ENCODE peak calls at places on chromosomes 6 and 20, in nine cellular contexts. One of them, this sample, is unnamed.

GRCh38 chr20:25570148-25570530 is 15.2 kb downstream of the NINL start:
- DNase-seq in pancreas: no peak
- DNase-seq in stimulated activated CD4-positive, alpha-beta T cell treated with anti-CD3 and anti-CD28 coated beads, Interleukin-15, amount 100 ng/mL, for 1 hour: no peak
- DNase-seq in AG08395: no peak
- DNase-seq in AG08396: no peak
- DNase-seq in neural crest cell: no peak
- DNase-seq in effector CD4-positive, alpha-beta T cell: no peak
- DNase-seq in COR-L47: no peak
- DNase-seq in germinal center: no peak
- DNase-seq in this sample: no peak

GRCh38 chr6:134669531-134669930 is 280.4 kb downstream of the ALDH8A1 start:
- DNase-seq in germinal center: no peak
- DNase-seq in pancreas: no peak
- DNase-seq in AG08396: no peak
- DNase-seq in COR-L47: no peak
- DNase-seq in neural crest cell: no peak
- DNase-seq in stimulated activated CD4-positive, alpha-beta T cell treated with anti-CD3 and anti-CD28 coated beads, Interleukin-15, amount 100 ng/mL, for 1 hour: no peak
- DNase-seq in AG08395: no peak
- DNase-seq in effector CD4-positive, alpha-beta T cell: no peak
- DNase-seq in this sample: no peak

GRCh38 chr20:52965819-52966218 is 6.3 kb upstream of the TSHZ2 start:
- DNase-seq in pancreas: no peak
- DNase-seq in AG08395: no peak
- DNase-seq in stimulated activated CD4-positive, alpha-beta T cell treated with anti-CD3 and anti-CD28 coated beads, Interleukin-15, amount 100 ng/mL, for 1 hour: no peak
- DNase-seq in germinal center: no peak
- DNase-seq in COR-L47: no peak
- DNase-seq in AG08396: no peak
- DNase-seq in neural crest cell: no peak
- DNase-seq in effector CD4-positive, alpha-beta T cell: no peak
- DNase-seq in this sample: no peak

GRCh38 chr6:149904661-149905370 is 6.9 kb upstream of the RAET1E start:
- DNase-seq in AG08395: no peak
- DNase-seq in stimulated activated CD4-positive, alpha-beta T cell treated with anti-CD3 and anti-CD28 coated beads, Interleukin-15, amount 100 ng/mL, for 1 hour: no peak
- DNase-seq in effector CD4-positive, alpha-beta T cell: no peak
- DNase-seq in germinal center: no peak
- DNase-seq in pancreas: no peak
- DNase-seq in neural crest cell: no peak
- DNase-seq in AG08396: no peak
- DNase-seq in COR-L47: no peak
- DNase-seq in this sample: no peak

GRCh38 chr6:108966236-108966635 is 118.0 kb downstream of the ARMC2 start:
- DNase-seq in germinal center: no peak
- DNase-seq in pancreas: no peak
- DNase-seq in AG08395: no peak
- DNase-seq in stimulated activated CD4-positive, alpha-beta T cell treated with anti-CD3 and anti-CD28 coated beads, Interleukin-15, amount 100 ng/mL, for 1 hour: no peak
- DNase-seq in effector CD4-positive, alpha-beta T cell: no peak
- DNase-seq in AG08396: no peak
- DNase-seq in neural crest cell: no peak
- DNase-seq in COR-L47: no peak
- DNase-seq in this sample: no peak

GRCh38 chr20:49247169-49247734 is 28.0 kb downstream of the DDX27 start:
- DNase-seq in germinal center: no peak
- DNase-seq in stimulated activated CD4-positive, alpha-beta T cell treated with anti-CD3 and anti-CD28 coated beads, Interleukin-15, amount 100 ng/mL, for 1 hour: no peak
- DNase-seq in AG08395: no peak
- DNase-seq in pancreas: no peak
- DNase-seq in effector CD4-positive, alpha-beta T cell: no peak
- DNase-seq in COR-L47: no peak
- DNase-seq in neural crest cell: no peak
- DNase-seq in AG08396: no peak
- DNase-seq in this sample: no peak

GRCh38 chr6:36830577-36830976 is 8.7 kb downstream of the CPNE5 start:
- DNase-seq in COR-L47: no peak
- DNase-seq in effector CD4-positive, alpha-beta T cell: no peak
- DNase-seq in neural crest cell: no peak
- DNase-seq in AG08396: no peak
- DNase-seq in pancreas: no peak
- DNase-seq in germinal center: no peak
- DNase-seq in AG08395: no peak
- DNase-seq in stimulated activated CD4-positive, alpha-beta T cell treated with anti-CD3 and anti-CD28 coated beads, Interleukin-15, amount 100 ng/mL, for 1 hour: no peak
- DNase-seq in this sample: no peak

GRCh38 chr6:42762950-42763349 is 17.0 kb upstream of the TBCC start:
- DNase-seq in AG08396: no peak
- DNase-seq in stimulated activated CD4-positive, alpha-beta T cell treated with anti-CD3 and anti-CD28 coated beads, Interleukin-15, amount 100 ng/mL, for 1 hour: no peak
- DNase-seq in effector CD4-positive, alpha-beta T cell: no peak
- DNase-seq in AG08395: no peak
- DNase-seq in pancreas: no peak
- DNase-seq in COR-L47: no peak
- DNase-seq in neural crest cell: no peak
- DNase-seq in germinal center: no peak
- DNase-seq in this sample: no peak

GRCh38 chr6:45704056-45704790 is 311.4 kb downstream of the CLIC5 start:
- DNase-seq in AG08395: no peak
- DNase-seq in neural crest cell: no peak
- DNase-seq in COR-L47: no peak
- DNase-seq in stimulated activated CD4-positive, alpha-beta T cell treated with anti-CD3 and anti-CD28 coated beads, Interleukin-15, amount 100 ng/mL, for 1 hour: no peak
- DNase-seq in effector CD4-positive, alpha-beta T cell: no peak
- DNase-seq in germinal center: no peak
- DNase-seq in AG08396: no peak
- DNase-seq in pancreas: no peak
- DNase-seq in this sample: no peak

GRCh38 chr6:6057442-6058053 is 50.8 kb upstream of the NRN1 start:
- DNase-seq in germinal center: peak
- DNase-seq in AG08395: peak
- DNase-seq in pancreas: no peak
- DNase-seq in stimulated activated CD4-positive, alpha-beta T cell treated with anti-CD3 and anti-CD28 coated beads, Interleukin-15, amount 100 ng/mL, for 1 hour: no peak
- DNase-seq in effector CD4-positive, alpha-beta T cell: no peak
- DNase-seq in neural crest cell: no peak
- DNase-seq in AG08396: no peak
- DNase-seq in COR-L47: peak
- DNase-seq in this sample: no peak

GRCh38 chr20:38061109-38061508 is 27.6 kb downstream of the RPRD1B start:
- DNase-seq in AG08396: no peak
- DNase-seq in stimulated activated CD4-positive, alpha-beta T cell treated with anti-CD3 and anti-CD28 coated beads, Interleukin-15, amount 100 ng/mL, for 1 hour: no peak
- DNase-seq in neural crest cell: no peak
- DNase-seq in germinal center: no peak
- DNase-seq in AG08395: no peak
- DNase-seq in COR-L47: no peak
- DNase-seq in pancreas: no peak
- DNase-seq in effector CD4-positive, alpha-beta T cell: no peak
- DNase-seq in this sample: no peak

GRCh38 chr20:63273635-63274380 is 1.2 kb downstream of the ARFGAP1 start:
- DNase-seq in COR-L47: no peak
- DNase-seq in AG08396: peak
- DNase-seq in stimulated activated CD4-positive, alpha-beta T cell treated with anti-CD3 and anti-CD28 coated beads, Interleukin-15, amount 100 ng/mL, for 1 hour: no peak
- DNase-seq in neural crest cell: no peak
- DNase-seq in effector CD4-positive, alpha-beta T cell: no peak
- DNase-seq in pancreas: no peak
- DNase-seq in AG08395: peak
- DNase-seq in germinal center: no peak
- DNase-seq in this sample: peak

GRCh38 chr6:109669811-109670210 is 21.2 kb downstream of the AK9 start:
- DNase-seq in neural crest cell: no peak
- DNase-seq in stimulated activated CD4-positive, alpha-beta T cell treated with anti-CD3 and anti-CD28 coated beads, Interleukin-15, amount 100 ng/mL, for 1 hour: no peak
- DNase-seq in germinal center: no peak
- DNase-seq in COR-L47: no peak
- DNase-seq in effector CD4-positive, alpha-beta T cell: no peak
- DNase-seq in AG08395: no peak
- DNase-seq in AG08396: no peak
- DNase-seq in pancreas: no peak
- DNase-seq in this sample: no peak

GRCh38 chr6:31396422-31397152 is 6.8 kb upstream of the MICA start:
- DNase-seq in COR-L47: peak
- DNase-seq in AG08396: peak
- DNase-seq in AG08395: peak
- DNase-seq in neural crest cell: peak
- DNase-seq in stimulated activated CD4-positive, alpha-beta T cell treated with anti-CD3 and anti-CD28 coated beads, Interleukin-15, amount 100 ng/mL, for 1 hour: peak
- DNase-seq in effector CD4-positive, alpha-beta T cell: peak
- DNase-seq in pancreas: peak
- DNase-seq in germinal center: peak
- DNase-seq in this sample: peak

GRCh38 chr20:2386516-2387179 is 5.9 kb downstream of the TGM6 start:
- DNase-seq in neural crest cell: no peak
- DNase-seq in AG08395: peak
- DNase-seq in stimulated activated CD4-positive, alpha-beta T cell treated with anti-CD3 and anti-CD28 coated beads, Interleukin-15, amount 100 ng/mL, for 1 hour: no peak
- DNase-seq in COR-L47: no peak
- DNase-seq in AG08396: no peak
- DNase-seq in pancreas: no peak
- DNase-seq in germinal center: no peak
- DNase-seq in effector CD4-positive, alpha-beta T cell: no peak
- DNase-seq in this sample: no peak

GRCh38 chr6:100035873-100036653 is 42.0 kb upstream of the MCHR2 start:
- DNase-seq in neural crest cell: no peak
- DNase-seq in COR-L47: no peak
- DNase-seq in stimulated activated CD4-positive, alpha-beta T cell treated with anti-CD3 and anti-CD28 coated beads, Interleukin-15, amount 100 ng/mL, for 1 hour: no peak
- DNase-seq in germinal center: no peak
- DNase-seq in effector CD4-positive, alpha-beta T cell: no peak
- DNase-seq in AG08395: no peak
- DNase-seq in pancreas: no peak
- DNase-seq in AG08396: no peak
- DNase-seq in this sample: no peak

GRCh38 chr6:67129780-67130179 is 1422.8 kb upstream of the EYS start:
- DNase-seq in neural crest cell: no peak
- DNase-seq in AG08396: peak
- DNase-seq in effector CD4-positive, alpha-beta T cell: no peak
- DNase-seq in stimulated activated CD4-positive, alpha-beta T cell treated with anti-CD3 and anti-CD28 coated beads, Interleukin-15, amount 100 ng/mL, for 1 hour: no peak
- DNase-seq in germinal center: no peak
- DNase-seq in COR-L47: no peak
- DNase-seq in AG08395: no peak
- DNase-seq in pancreas: no peak
- DNase-seq in this sample: peak

GRCh38 chr20:8244637-8245036 is 112.6 kb downstream of the PLCB1 start:
- DNase-seq in effector CD4-positive, alpha-beta T cell: no peak
- DNase-seq in AG08395: peak
- DNase-seq in neural crest cell: no peak
- DNase-seq in AG08396: no peak
- DNase-seq in pancreas: no peak
- DNase-seq in germinal center: no peak
- DNase-seq in COR-L47: no peak
- DNase-seq in stimulated activated CD4-positive, alpha-beta T cell treated with anti-CD3 and anti-CD28 coated beads, Interleukin-15, amount 100 ng/mL, for 1 hour: no peak
- DNase-seq in this sample: peak

GRCh38 chr6:11414564-11414963 is 123.0 kb upstream of the TMEM170B start:
- DNase-seq in neural crest cell: no peak
- DNase-seq in AG08396: no peak
- DNase-seq in germinal center: no peak
- DNase-seq in COR-L47: no peak
- DNase-seq in stimulated activated CD4-positive, alpha-beta T cell treated with anti-CD3 and anti-CD28 coated beads, Interleukin-15, amount 100 ng/mL, for 1 hour: no peak
- DNase-seq in pancreas: no peak
- DNase-seq in AG08395: no peak
- DNase-seq in effector CD4-positive, alpha-beta T cell: peak
- DNase-seq in this sample: no peak

GRCh38 chr20:47544240-47544639 is 42.6 kb downstream of the NCOA3 start:
- DNase-seq in COR-L47: no peak
- DNase-seq in stimulated activated CD4-positive, alpha-beta T cell treated with anti-CD3 and anti-CD28 coated beads, Interleukin-15, amount 100 ng/mL, for 1 hour: no peak
- DNase-seq in AG08396: peak
- DNase-seq in germinal center: no peak
- DNase-seq in AG08395: peak
- DNase-seq in pancreas: no peak
- DNase-seq in neural crest cell: no peak
- DNase-seq in effector CD4-positive, alpha-beta T cell: no peak
- DNase-seq in this sample: no peak

GRCh38 chr6:43743682-43744381 is 26.2 kb upstream of the VEGFA start:
- DNase-seq in stimulated activated CD4-positive, alpha-beta T cell treated with anti-CD3 and anti-CD28 coated beads, Interleukin-15, amount 100 ng/mL, for 1 hour: no peak
- DNase-seq in AG08396: no peak
- DNase-seq in AG08395: no peak
- DNase-seq in germinal center: no peak
- DNase-seq in pancreas: no peak
- DNase-seq in neural crest cell: no peak
- DNase-seq in COR-L47: no peak
- DNase-seq in effector CD4-positive, alpha-beta T cell: no peak
- DNase-seq in this sample: no peak

GRCh38 chr6:11320914-11321549 is 88.6 kb upstream of the NEDD9 start:
- DNase-seq in neural crest cell: no peak
- DNase-seq in AG08396: no peak
- DNase-seq in pancreas: no peak
- DNase-seq in COR-L47: no peak
- DNase-seq in AG08395: no peak
- DNase-seq in effector CD4-positive, alpha-beta T cell: no peak
- DNase-seq in stimulated activated CD4-positive, alpha-beta T cell treated with anti-CD3 and anti-CD28 coated beads, Interleukin-15, amount 100 ng/mL, for 1 hour: no peak
- DNase-seq in germinal center: no peak
- DNase-seq in this sample: no peak